ENCODE peak calls at places on chromosomes 5 and 9, in ten cellular contexts. One of them, this sample, is unnamed.
A peak's percentile ranks its signal among the peaks of the same experiment; 100 is the strongest.

GRCh38 chr5:159031513-159031912 is 68.2 kb downstream of the EBF1 start:
- DNase-seq in OCI-M1: no peak
- DNase-seq in T-helper 17 cell: no peak
- DNase-seq in AG04450: no peak
- DNase-seq in caudate nucleus: no peak
- DNase-seq in GM04504: no peak
- DNase-seq in right lobe of liver: no peak
- DNase-seq in neural progenitor cell: peak; percentile 31
- DNase-seq in NCI-H748 treated with DMSO at 0.1 percent for 48 hours: no peak
- DNase-seq in AG08395: no peak
- DNase-seq in this sample: no peak

GRCh38 chr5:174421408-174421805 is 303.0 kb upstream of the MSX2 start:
- DNase-seq in OCI-M1: no peak
- DNase-seq in T-helper 17 cell: no peak
- DNase-seq in AG04450: no peak
- DNase-seq in caudate nucleus: no peak
- DNase-seq in GM04504: no peak
- DNase-seq in right lobe of liver: no peak
- DNase-seq in neural progenitor cell: no peak
- DNase-seq in NCI-H748 treated with DMSO at 0.1 percent for 48 hours: no peak
- DNase-seq in AG08395: no peak
- DNase-seq in this sample: no peak

GRCh38 chr9:16197578-16198370 is 644.9 kb downstream of the CCDC171 start:
- DNase-seq in OCI-M1: no peak
- DNase-seq in T-helper 17 cell: no peak
- DNase-seq in AG04450: no peak
- DNase-seq in caudate nucleus: no peak
- DNase-seq in GM04504: no peak
- DNase-seq in right lobe of liver: no peak
- DNase-seq in neural progenitor cell: no peak
- DNase-seq in NCI-H748 treated with DMSO at 0.1 percent for 48 hours: no peak
- DNase-seq in AG08395: peak; percentile 25
- DNase-seq in this sample: no peak

GRCh38 chr5:121805931-121806330 is 45.8 kb upstream of the FTMT start:
- DNase-seq in OCI-M1: no peak
- DNase-seq in T-helper 17 cell: no peak
- DNase-seq in AG04450: no peak
- DNase-seq in caudate nucleus: no peak
- DNase-seq in GM04504: peak; percentile 16
- DNase-seq in right lobe of liver: no peak
- DNase-seq in neural progenitor cell: no peak
- DNase-seq in NCI-H748 treated with DMSO at 0.1 percent for 48 hours: no peak
- DNase-seq in AG08395: no peak
- DNase-seq in this sample: no peak

GRCh38 chr5:74326571-74327338 is 313.8 kb downstream of the ENC1 start:
- DNase-seq in OCI-M1: peak; percentile 95
- DNase-seq in T-helper 17 cell: no peak
- DNase-seq in AG04450: peak; percentile 85
- DNase-seq in caudate nucleus: no peak
- DNase-seq in GM04504: peak; percentile 48
- DNase-seq in right lobe of liver: no peak
- DNase-seq in neural progenitor cell: no peak
- DNase-seq in NCI-H748 treated with DMSO at 0.1 percent for 48 hours: no peak
- DNase-seq in AG08395: peak; percentile 81
- DNase-seq in this sample: peak; percentile 94

GRCh38 chr9:19446361-19446861 is 37.6 kb downstream of the ACER2 start:
- DNase-seq in OCI-M1: no peak
- DNase-seq in T-helper 17 cell: no peak
- DNase-seq in AG04450: no peak
- DNase-seq in caudate nucleus: no peak
- DNase-seq in GM04504: no peak
- DNase-seq in right lobe of liver: no peak
- DNase-seq in neural progenitor cell: peak; percentile 51
- DNase-seq in NCI-H748 treated with DMSO at 0.1 percent for 48 hours: no peak
- DNase-seq in AG08395: no peak
- DNase-seq in this sample: no peak

GRCh38 chr5:125595095-125595494 is 828.1 kb upstream of the GRAMD2B start:
- DNase-seq in OCI-M1: no peak
- DNase-seq in T-helper 17 cell: no peak
- DNase-seq in AG04450: peak; percentile 36
- DNase-seq in caudate nucleus: no peak
- DNase-seq in GM04504: peak; percentile 3
- DNase-seq in right lobe of liver: no peak
- DNase-seq in neural progenitor cell: no peak
- DNase-seq in NCI-H748 treated with DMSO at 0.1 percent for 48 hours: no peak
- DNase-seq in AG08395: peak; percentile 23
- DNase-seq in this sample: no peak

GRCh38 chr5:91443761-91444467 is 60.8 kb upstream of the ARRDC3 start:
- DNase-seq in OCI-M1: no peak
- DNase-seq in T-helper 17 cell: no peak
- DNase-seq in AG04450: no peak
- DNase-seq in caudate nucleus: no peak
- DNase-seq in GM04504: no peak
- DNase-seq in right lobe of liver: no peak
- DNase-seq in neural progenitor cell: no peak
- DNase-seq in NCI-H748 treated with DMSO at 0.1 percent for 48 hours: no peak
- DNase-seq in AG08395: no peak
- DNase-seq in this sample: no peak

GRCh38 chr9:124849801-124850200 is 3.5 kb upstream of the WDR38 start:
- DNase-seq in OCI-M1: no peak
- DNase-seq in T-helper 17 cell: no peak
- DNase-seq in AG04450: peak; percentile 56
- DNase-seq in caudate nucleus: no peak
- DNase-seq in GM04504: no peak
- DNase-seq in right lobe of liver: no peak
- DNase-seq in neural progenitor cell: no peak
- DNase-seq in NCI-H748 treated with DMSO at 0.1 percent for 48 hours: no peak
- DNase-seq in AG08395: no peak
- DNase-seq in this sample: no peak

GRCh38 chr5:57366744-57367143 is 115.9 kb downstream of the ACTBL2 start:
- DNase-seq in OCI-M1: no peak
- DNase-seq in T-helper 17 cell: no peak
- DNase-seq in AG04450: peak; percentile 3
- DNase-seq in caudate nucleus: no peak
- DNase-seq in GM04504: no peak
- DNase-seq in right lobe of liver: no peak
- DNase-seq in neural progenitor cell: no peak
- DNase-seq in NCI-H748 treated with DMSO at 0.1 percent for 48 hours: no peak
- DNase-seq in AG08395: peak; percentile 52
- DNase-seq in this sample: no peak

GRCh38 chr9:36815566-36816348 is 218.3 kb downstream of the PAX5 start:
- DNase-seq in OCI-M1: no peak
- DNase-seq in T-helper 17 cell: no peak
- DNase-seq in AG04450: no peak
- DNase-seq in caudate nucleus: no peak
- DNase-seq in GM04504: no peak
- DNase-seq in right lobe of liver: no peak
- DNase-seq in neural progenitor cell: no peak
- DNase-seq in NCI-H748 treated with DMSO at 0.1 percent for 48 hours: no peak
- DNase-seq in AG08395: no peak
- DNase-seq in this sample: no peak

GRCh38 chr5:42059291-42059690 is 134.2 kb downstream of the FBXO4 start:
- DNase-seq in OCI-M1: no peak
- DNase-seq in T-helper 17 cell: no peak
- DNase-seq in AG04450: no peak
- DNase-seq in caudate nucleus: no peak
- DNase-seq in GM04504: no peak
- DNase-seq in right lobe of liver: no peak
- DNase-seq in neural progenitor cell: no peak
- DNase-seq in NCI-H748 treated with DMSO at 0.1 percent for 48 hours: no peak
- DNase-seq in AG08395: no peak
- DNase-seq in this sample: no peak

GRCh38 chr5:45262061-45262590 is 434.1 kb downstream of the HCN1 start:
- DNase-seq in OCI-M1: no peak
- DNase-seq in T-helper 17 cell: no peak
- DNase-seq in AG04450: no peak
- DNase-seq in caudate nucleus: no peak
- DNase-seq in GM04504: no peak
- DNase-seq in right lobe of liver: no peak
- DNase-seq in neural progenitor cell: no peak
- DNase-seq in NCI-H748 treated with DMSO at 0.1 percent for 48 hours: no peak
- DNase-seq in AG08395: no peak
- DNase-seq in this sample: no peak

GRCh38 chr5:58019614-58020013 is 440.3 kb downstream of the PLK2 start:
- DNase-seq in OCI-M1: no peak
- DNase-seq in T-helper 17 cell: no peak
- DNase-seq in AG04450: no peak
- DNase-seq in caudate nucleus: no peak
- DNase-seq in GM04504: peak; percentile 57
- DNase-seq in right lobe of liver: peak; percentile 44
- DNase-seq in neural progenitor cell: no peak
- DNase-seq in NCI-H748 treated with DMSO at 0.1 percent for 48 hours: no peak
- DNase-seq in AG08395: peak; percentile 1
- DNase-seq in this sample: no peak

GRCh38 chr5:45399041-45399440 is 297.1 kb downstream of the HCN1 start:
- DNase-seq in OCI-M1: no peak
- DNase-seq in T-helper 17 cell: no peak
- DNase-seq in AG04450: no peak
- DNase-seq in caudate nucleus: no peak
- DNase-seq in GM04504: no peak
- DNase-seq in right lobe of liver: no peak
- DNase-seq in neural progenitor cell: peak; percentile 35
- DNase-seq in NCI-H748 treated with DMSO at 0.1 percent for 48 hours: peak; percentile 52
- DNase-seq in AG08395: no peak
- DNase-seq in this sample: no peak

GRCh38 chr5:175728885-175729828 is 71.3 kb downstream of the HRH2 start:
- DNase-seq in OCI-M1: no peak
- DNase-seq in T-helper 17 cell: no peak
- DNase-seq in AG04450: no peak
- DNase-seq in caudate nucleus: no peak
- DNase-seq in GM04504: no peak
- DNase-seq in right lobe of liver: no peak
- DNase-seq in neural progenitor cell: peak; percentile 78
- DNase-seq in NCI-H748 treated with DMSO at 0.1 percent for 48 hours: no peak
- DNase-seq in AG08395: no peak
- DNase-seq in this sample: no peak

GRCh38 chr9:89555426-89556375 is 49.1 kb upstream of the GADD45G start:
- DNase-seq in OCI-M1: peak; percentile 88
- DNase-seq in T-helper 17 cell: no peak
- DNase-seq in AG04450: no peak
- DNase-seq in caudate nucleus: no peak
- DNase-seq in GM04504: no peak
- DNase-seq in right lobe of liver: no peak
- DNase-seq in neural progenitor cell: no peak
- DNase-seq in NCI-H748 treated with DMSO at 0.1 percent for 48 hours: no peak
- DNase-seq in AG08395: no peak
- DNase-seq in this sample: peak; percentile 86

GRCh38 chr9:129559506-129559881 is 61.4 kb downstream of the C9orf50 start:
- DNase-seq in OCI-M1: no peak
- DNase-seq in T-helper 17 cell: no peak
- DNase-seq in AG04450: no peak
- DNase-seq in caudate nucleus: no peak
- DNase-seq in GM04504: no peak
- DNase-seq in right lobe of liver: no peak
- DNase-seq in neural progenitor cell: peak; percentile 37
- DNase-seq in NCI-H748 treated with DMSO at 0.1 percent for 48 hours: no peak
- DNase-seq in AG08395: no peak
- DNase-seq in this sample: no peak

GRCh38 chr9:89160797-89161196 is 17.8 kb downstream of the SHC3 start:
- DNase-seq in OCI-M1: no peak
- DNase-seq in T-helper 17 cell: no peak
- DNase-seq in AG04450: no peak
- DNase-seq in caudate nucleus: no peak
- DNase-seq in GM04504: no peak
- DNase-seq in right lobe of liver: no peak
- DNase-seq in neural progenitor cell: no peak
- DNase-seq in NCI-H748 treated with DMSO at 0.1 percent for 48 hours: no peak
- DNase-seq in AG08395: no peak
- DNase-seq in this sample: no peak

GRCh38 chr5:180069589-180070247 is 1.8 kb downstream of the RNF130 start:
- DNase-seq in OCI-M1: peak; percentile 91
- DNase-seq in T-helper 17 cell: no peak
- DNase-seq in AG04450: no peak
- DNase-seq in caudate nucleus: peak; percentile 55
- DNase-seq in GM04504: no peak
- DNase-seq in right lobe of liver: no peak
- DNase-seq in neural progenitor cell: peak; percentile 79
- DNase-seq in NCI-H748 treated with DMSO at 0.1 percent for 48 hours: no peak
- DNase-seq in AG08395: no peak
- DNase-seq in this sample: peak; percentile 99

GRCh38 chr5:67315082-67315801 is 118.6 kb upstream of the CD180 start:
- DNase-seq in OCI-M1: no peak
- DNase-seq in T-helper 17 cell: no peak
- DNase-seq in AG04450: no peak
- DNase-seq in caudate nucleus: peak; percentile 69
- DNase-seq in GM04504: no peak
- DNase-seq in right lobe of liver: no peak
- DNase-seq in neural progenitor cell: peak; percentile 59
- DNase-seq in NCI-H748 treated with DMSO at 0.1 percent for 48 hours: no peak
- DNase-seq in AG08395: peak; percentile 62
- DNase-seq in this sample: no peak

GRCh38 chr9:131545003-131545785 is at the start of gene PRRT1B:
- DNase-seq in OCI-M1: no peak
- DNase-seq in T-helper 17 cell: no peak
- DNase-seq in AG04450: no peak
- DNase-seq in caudate nucleus: no peak
- DNase-seq in GM04504: no peak
- DNase-seq in right lobe of liver: peak; percentile 91
- DNase-seq in neural progenitor cell: no peak
- DNase-seq in NCI-H748 treated with DMSO at 0.1 percent for 48 hours: peak; percentile 39
- DNase-seq in AG08395: no peak
- DNase-seq in this sample: no peak

GRCh38 chr5:157362982-157363381 is 97.0 kb upstream of the NIPAL4 start:
- DNase-seq in OCI-M1: no peak
- DNase-seq in T-helper 17 cell: no peak
- DNase-seq in AG04450: no peak
- DNase-seq in caudate nucleus: no peak
- DNase-seq in GM04504: no peak
- DNase-seq in right lobe of liver: no peak
- DNase-seq in neural progenitor cell: no peak
- DNase-seq in NCI-H748 treated with DMSO at 0.1 percent for 48 hours: no peak
- DNase-seq in AG08395: no peak
- DNase-seq in this sample: no peak

GRCh38 chr5:83701886-83702285 is 18.8 kb downstream of the HAPLN1 start:
- DNase-seq in OCI-M1: no peak
- DNase-seq in T-helper 17 cell: no peak
- DNase-seq in AG04450: no peak
- DNase-seq in caudate nucleus: no peak
- DNase-seq in GM04504: no peak
- DNase-seq in right lobe of liver: no peak
- DNase-seq in neural progenitor cell: no peak
- DNase-seq in NCI-H748 treated with DMSO at 0.1 percent for 48 hours: no peak
- DNase-seq in AG08395: no peak
- DNase-seq in this sample: no peak

GRCh38 chr9:131776473-131776872 is 36.6 kb upstream of the RAPGEF1 start:
- DNase-seq in OCI-M1: peak; percentile 63
- DNase-seq in T-helper 17 cell: no peak
- DNase-seq in AG04450: peak; percentile 10
- DNase-seq in caudate nucleus: no peak
- DNase-seq in GM04504: no peak
- DNase-seq in right lobe of liver: no peak
- DNase-seq in neural progenitor cell: peak; percentile 93
- DNase-seq in NCI-H748 treated with DMSO at 0.1 percent for 48 hours: no peak
- DNase-seq in AG08395: peak; percentile 49
- DNase-seq in this sample: no peak

GRCh38 chr5:136809382-136809781 is 444.0 kb upstream of the TRPC7 start:
- DNase-seq in OCI-M1: peak; percentile 35
- DNase-seq in T-helper 17 cell: no peak
- DNase-seq in AG04450: no peak
- DNase-seq in caudate nucleus: no peak
- DNase-seq in GM04504: no peak
- DNase-seq in right lobe of liver: no peak
- DNase-seq in neural progenitor cell: no peak
- DNase-seq in NCI-H748 treated with DMSO at 0.1 percent for 48 hours: no peak
- DNase-seq in AG08395: no peak
- DNase-seq in this sample: no peak

GRCh38 chr9:131358438-131359029 is 35.4 kb upstream of the PRRC2B start:
- DNase-seq in OCI-M1: no peak
- DNase-seq in T-helper 17 cell: no peak
- DNase-seq in AG04450: no peak
- DNase-seq in caudate nucleus: no peak
- DNase-seq in GM04504: no peak
- DNase-seq in right lobe of liver: no peak
- DNase-seq in neural progenitor cell: no peak
- DNase-seq in NCI-H748 treated with DMSO at 0.1 percent for 48 hours: no peak
- DNase-seq in AG08395: no peak
- DNase-seq in this sample: no peak

This sample was measured in MV-4-11.